ENCODE peak calls at places on chromosomes 2 and 18, in seven cellular contexts. T, M, U, V, C, K and F are unnamed samples. For H3K27me3 and H3K9me3, the result is how much of the 10 kb centered on the place peaks cover.

GRCh38 chr18:21004721-21005120 is 106.9 kb downstream of the ROCK1 start:
- DNase-seq in T (no peak), M (no peak), U (peak), V (no peak), C (peak), K (peak), F (peak)

GRCh38 chr18:47507651-47508050 is 256.2 kb upstream of the SKOR2 start:
- DNase-seq in T (no peak), M (no peak), U (no peak), V (no peak), C (no peak), K (no peak), F (no peak)

GRCh38 chr2:66962625-66963207 is 434.4 kb upstream of the ETAA1 start:
- DNase-seq in T (no peak), M (no peak), U (peak), V (no peak), C (no peak), K (no peak), F (no peak)

GRCh38 chr2:195563857-195564512 is 93.0 kb upstream of the SLC39A10 start:
- DNase-seq in T (no peak), M (no peak), U (no peak), V (no peak), C (peak), K (no peak), F (peak)

GRCh38 chr2:168490015-168490874 is 34.2 kb downstream of the CERS6 start:
- DNase-seq in T (no peak), M (no peak), U (no peak), V (no peak), C (peak), K (no peak), F (no peak)

GRCh38 chr2:162233197-162233596 is 10.0 kb downstream of the FAP start:
- DNase-seq in T (no peak), M (no peak), U (no peak), V (no peak), C (peak), K (peak), F (no peak)

GRCh38 chr2:106944220-106944619 is 58.3 kb upstream of the ST6GAL2 start:
- DNase-seq in T (no peak), M (no peak), U (no peak), V (no peak), C (peak), K (no peak), F (peak)

GRCh38 chr2:99278793-99279291 is 22.2 kb downstream of the LYG1 start:
- DNase-seq in T (no peak), M (no peak), U (no peak), V (no peak), C (peak), K (no peak), F (peak)

GRCh38 chr2:39437522-39438296 is 624 bp upstream of the MAP4K3 start:
- DNase-seq in T (peak), M (peak), U (peak), V (peak), C (peak), K (peak), F (no peak)

GRCh38 chr2:150459281-150459680 is 28.2 kb downstream of the RND3 start:
- DNase-seq in T (no peak), M (no peak), U (no peak), V (no peak), C (peak), K (no peak), F (no peak)

GRCh38 chr2:199692489-199692888 is 158.5 kb downstream of the FTCDNL1 start:
- DNase-seq in T (no peak), M (no peak), U (no peak), V (no peak), C (no peak), K (no peak), F (no peak)

GRCh38 chr2:98009887-98010760 is 14.4 kb upstream of the TMEM131 start:
- DNase-seq in T (no peak), M (no peak), U (no peak), V (no peak), C (no peak), K (no peak), F (no peak)

GRCh38 chr18:26286008-26286407 is 59.8 kb downstream of the TAF4B start:
- DNase-seq in T (no peak), M (no peak), U (no peak), V (no peak), C (no peak), K (no peak), F (no peak)

GRCh38 chr2:52113338-52113737 is 1081.4 kb upstream of the NRXN1 start:
- DNase-seq in T (no peak), M (no peak), U (no peak), V (no peak), C (no peak), K (no peak), F (peak)

GRCh38 chr2:182360663-182361260 is 66.1 kb downstream of the PDE1A start:
- DNase-seq in T (no peak), M (no peak), U (no peak), V (no peak), C (no peak), K (no peak), F (no peak)
- H3K4me3 ChIP-seq in T (no peak), M (no peak), U (no peak), V (no peak), C (no peak), K (no peak), F (no peak)

GRCh38 chr2:110726285-110726684 is 6.1 kb upstream of the ACOXL start:
- DNase-seq in T (no peak), M (no peak), U (no peak), V (no peak), C (no peak), K (no peak), F (no peak)

GRCh38 chr2:110729106-110729505 is 3.3 kb upstream of the ACOXL start:
- DNase-seq in T (no peak), M (no peak), U (no peak), V (no peak), C (no peak), K (no peak), F (no peak)

GRCh38 chr2:110725370-110725769 is 7.0 kb upstream of the ACOXL start:
- DNase-seq in T (no peak), M (no peak), U (no peak), V (no peak), C (no peak), K (no peak), F (no peak)

GRCh38 chr2:110725859-110726258 is 6.5 kb upstream of the ACOXL start:
- DNase-seq in T (no peak), M (no peak), U (no peak), V (no peak), C (no peak), K (no peak), F (no peak)

DNA sequence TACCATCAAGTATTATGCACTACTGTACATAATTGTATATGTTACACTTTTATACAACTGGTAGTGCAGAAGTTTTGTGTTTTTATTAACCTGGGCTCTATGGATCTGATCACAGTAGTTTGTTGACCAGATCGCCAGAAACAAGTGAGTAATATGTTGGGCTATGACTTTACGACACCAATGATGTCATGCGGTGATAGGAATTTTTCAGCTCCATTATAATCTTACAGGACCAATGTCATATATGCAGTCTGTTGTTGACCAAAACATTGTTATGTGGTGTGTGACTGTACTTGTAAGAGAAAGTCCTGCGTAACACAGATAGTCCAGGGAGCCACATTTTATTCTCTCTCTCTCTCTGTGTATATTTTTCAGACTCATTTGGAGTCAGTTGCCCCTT is 4.5 kb upstream of the ACOXL start:
- DNase-seq in T (no peak), M (no peak), U (no peak), V (no peak), C (no peak), K (no peak), F (no peak)
- H3K27me3 ChIP-seq in T (under half), M (under half), U (under half), V (under half), C (half or more), K (under half), F (under half)

GRCh38 chr2:16198166-16198912 is 258.0 kb downstream of the MYCN start:
- DNase-seq in T (no peak), M (no peak), U (no peak), V (no peak), C (no peak), K (no peak), F (no peak)
- H3K9me3 ChIP-seq in T (under half), M (under half), U (under half), V (under half), C (under half), K (under half), F (under half)

GRCh38 chr2:216692636-216693413 is 2.5 kb downstream of the IGFBP5 start:
- DNase-seq in T (peak), M (peak), U (peak), V (peak), C (peak), K (peak), F (no peak)

GRCh38 chr2:216695401-216695821 is at the start of gene IGFBP5:
- DNase-seq in T (peak), M (no peak), U (peak), V (peak), C (peak), K (peak), F (peak)

GRCh38 chr2:216693414-216694100 is 1.8 kb downstream of the IGFBP5 start:
- DNase-seq in T (no peak), M (no peak), U (no peak), V (no peak), C (no peak), K (no peak), F (no peak)

GRCh38 chr2:216694826-216695217 is 527 bp downstream of the IGFBP5 start:
- DNase-seq in T (no peak), M (no peak), U (no peak), V (no peak), C (no peak), K (no peak), F (no peak)

GRCh38 chr2:216694201-216694825 is 1.0 kb downstream of the IGFBP5 start:
- DNase-seq in T (peak), M (no peak), U (peak), V (peak), C (peak), K (no peak), F (no peak)
- H3K4me3 ChIP-seq in T (peak), M (no peak), U (peak), V (peak), C (peak), K (peak), F (peak)

GRCh38 chr2:241816431-241817121 is 7.6 kb downstream of the NEU4 start:
- DNase-seq in T (no peak), M (no peak), U (no peak), V (no peak), C (no peak), K (no peak), F (no peak)
- H3K27me3 ChIP-seq in T (under half), M (under half), U (under half), V (under half), C (under half), K (under half), F (under half)

GRCh38 chr2:13543550-13543949 is 826.8 kb downstream of the TRIB2 start:
- DNase-seq in T (no peak), M (no peak), U (no peak), V (no peak), C (no peak), K (no peak), F (no peak)
- H3K9me3 ChIP-seq in T (under half), M (under half), U (under half), V (under half), C (under half), K (under half), F (under half)

DNA sequence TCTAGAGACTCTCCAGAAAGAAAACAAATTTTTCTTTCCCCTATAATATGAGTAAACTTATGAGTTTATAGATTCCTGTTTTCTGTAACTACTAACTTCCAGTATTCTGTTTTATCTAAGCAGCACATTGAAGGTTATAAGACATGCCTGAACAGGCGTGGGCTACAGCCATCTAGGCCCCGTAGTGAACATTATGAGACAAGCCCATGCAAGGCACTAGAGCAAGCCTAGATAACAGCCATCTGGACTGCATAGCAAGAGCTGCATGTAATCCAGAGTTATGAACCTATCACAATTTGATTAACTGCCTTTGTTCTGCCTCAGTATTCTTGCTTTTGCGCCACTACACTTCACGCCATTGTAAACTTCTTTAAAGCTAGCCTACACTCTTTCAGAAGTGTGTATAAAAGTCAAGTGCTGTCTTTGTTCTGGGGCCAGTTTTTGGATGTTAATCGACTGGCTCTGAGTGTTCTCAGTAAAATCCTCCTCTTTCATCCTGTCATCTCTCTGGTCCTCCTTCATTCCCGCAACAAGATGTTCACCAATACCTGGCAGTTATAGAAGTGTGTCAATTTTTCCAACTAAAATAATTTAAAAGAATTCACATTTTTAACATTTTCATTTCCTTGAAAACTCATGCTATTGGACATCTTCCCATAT is 3.0 kb upstream of the SULT1C3 start:
- DNase-seq in T (no peak), M (no peak), U (no peak), V (no peak), C (no peak), K (no peak), F (no peak)
- H3K4me3 ChIP-seq in T (no peak), M (no peak), U (no peak), V (no peak), C (no peak), K (no peak), F (no peak)

GRCh38 chr2:26640781-26641564 is at the start of gene CIB4:
- DNase-seq in T (no peak), M (peak), U (no peak), V (no peak), C (no peak), K (no peak), F (no peak)
- H3K27me3 ChIP-seq in T (under half), M (under half), U (under half), V (under half), C (under half), K (under half), F (half or more)

DNA sequence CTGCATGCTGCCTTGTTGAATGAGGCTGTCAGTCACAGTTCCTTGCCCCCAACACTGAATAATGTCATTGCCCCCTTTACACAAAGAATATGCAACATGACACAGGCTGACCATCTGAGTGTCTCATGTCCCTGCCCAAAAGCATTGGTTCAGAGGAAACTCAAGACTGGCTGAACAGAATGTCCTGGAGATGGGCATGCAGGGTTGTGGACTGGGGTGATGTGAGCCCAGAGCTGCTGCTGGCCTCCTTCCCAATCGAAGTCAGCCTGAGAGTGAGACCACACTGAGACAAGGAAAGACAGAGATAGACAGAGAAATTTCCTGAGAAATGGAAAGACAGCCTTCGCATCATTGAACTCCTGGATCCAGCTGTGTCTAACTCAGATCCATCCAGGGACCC is 110.1 kb downstream of the PID1 start:
- DNase-seq in T (no peak), M (no peak), U (no peak), V (no peak), C (no peak), K (no peak), F (no peak)
- H3K9me3 ChIP-seq in T (under half), M (under half), U (under half), V (under half), C (under half), K (under half), F (under half)